ENCODE peak calls at places on chromosomes 7 and 10, in six cellular contexts. A is neural crest cell, G is NCI-H1105, H is thyroid gland, M is left ventricle myocardium inferior, N is T-helper 17 cell. Q is an unnamed sample.

GRCh38 chr10:86579883-86580548 is 58.4 kb upstream of the WAPL start:
- DNase-seq in A (no peak), G (no peak), H (no peak), M (no peak), N (no peak), Q (no peak)

GRCh38 chr10:71213127-71213616 is 802 bp downstream of the UNC5B start:
- DNase-seq in A (no peak), G (peak), H (peak), M (peak), N (no peak), Q (no peak)

GRCh38 chr10:26509311-26509710 is 71.2 kb downstream of the APBB1IP start:
- DNase-seq in A (no peak), G (no peak), H (no peak), M (no peak), N (no peak), Q (no peak)

GRCh38 chr7:157139142-157140117 is 704 bp downstream of the UBE3C start:
- DNase-seq in A (no peak), G (no peak), H (peak), M (peak), N (peak), Q (peak)

GRCh38 chr10:30178565-30178964 is 119.2 kb upstream of the JCAD start:
- DNase-seq in A (no peak), G (no peak), H (no peak), M (no peak), N (no peak), Q (no peak)

GRCh38 chr7:4951903-4952636 is 6.9 kb downstream of the MMD2 start:
- DNase-seq in A (no peak), G (no peak), H (no peak), M (no peak), N (no peak), Q (no peak)

GRCh38 chr7:102829075-102829474 is 80.3 kb downstream of the FAM185A start:
- DNase-seq in A (no peak), G (no peak), H (no peak), M (no peak), N (no peak), Q (no peak)

GRCh38 chr7:118312051-118312450 is 87.5 kb downstream of the ANKRD7 start:
- DNase-seq in A (no peak), G (no peak), H (no peak), M (no peak), N (no peak), Q (no peak)

GRCh38 chr7:116218051-116218645 is 7.8 kb downstream of the TES start:
- DNase-seq in A (no peak), G (no peak), H (no peak), M (no peak), N (no peak), Q (no peak)

GRCh38 chr10:84348431-84348830 is 20.0 kb downstream of the CCSER2 start:
- DNase-seq in A (no peak), G (no peak), H (no peak), M (no peak), N (no peak), Q (no peak)

GRCh38 chr10:24826022-24826421 is 102.3 kb upstream of the ARHGAP21 start:
- DNase-seq in A (no peak), G (no peak), H (no peak), M (no peak), N (no peak), Q (peak)

GRCh38 chr10:49539320-49539885 is 482 bp upstream of the ERCC6 start:
- DNase-seq in A (peak), G (no peak), H (peak), M (peak), N (no peak), Q (no peak)

GRCh38 chr7:20312562-20312961 is 18.1 kb upstream of the ITGB8 start:
- DNase-seq in A (no peak), G (no peak), H (no peak), M (no peak), N (no peak), Q (no peak)

GRCh38 chr10:98310721-98311120 is 42.7 kb upstream of the LOXL4 start:
- DNase-seq in A (no peak), G (no peak), H (no peak), M (no peak), N (no peak), Q (no peak)

GRCh38 chr10:132855889-132856288 is 69.9 kb upstream of the NKX6-2 start:
- DNase-seq in A (no peak), G (no peak), H (no peak), M (no peak), N (no peak), Q (no peak)

GRCh38 chr10:1706711-1707110 is 30.6 kb downstream of the ADARB2 start:
- DNase-seq in A (no peak), G (no peak), H (no peak), M (no peak), N (no peak), Q (peak)

GRCh38 chr10:2968401-2968800 is 98.9 kb upstream of the PFKP start:
- DNase-seq in A (no peak), G (no peak), H (no peak), M (no peak), N (no peak), Q (no peak)

GRCh38 chr10:92413519-92413918 is 122.6 kb downstream of the MARCHF5 start:
- DNase-seq in A (no peak), G (no peak), H (peak), M (no peak), N (no peak), Q (no peak)

GRCh38 chr7:2248984-2249694 is 7.1 kb downstream of the NUDT1 start:
- DNase-seq in A (no peak), G (no peak), H (peak), M (peak), N (no peak), Q (peak)

Q was measured in T-helper 1 cell.